ENCODE peak calls at places on chromosomes 7 and 10, in seven cellular contexts. V is CD8-positive, alpha-beta T cell; A is psoas muscle; N is AG04450; E is ascending aorta; K is effector memory CD4-positive, alpha-beta T cell; O is cardiac fibroblast. S is an unnamed sample.

GRCh38 chr7:36309716-36310115 is 79.9 kb upstream of the ANLN start:
- DNase-seq in E (no peak), K (no peak), N (no peak), O (no peak), V (no peak), A (no peak), S (no peak)

GRCh38 chr7:93569189-93569588 is 5.3 kb downstream of the CALCR start:
- DNase-seq in E (no peak), K (no peak), V (no peak), A (no peak), O (no peak), N (no peak), S (no peak)

GRCh38 chr7:111356941-111357340 is 205.4 kb downstream of the IMMP2L start:
- DNase-seq in V (no peak), N (no peak), E (no peak), A (no peak), K (no peak), O (no peak), S (no peak)

GRCh38 chr10:110361800-110362456 is 57.2 kb upstream of the SMNDC1 start:
- DNase-seq in N (no peak), E (no peak), O (no peak), K (no peak), V (no peak), A (no peak), S (no peak)

GRCh38 chr10:70277396-70278030 is 6.3 kb downstream of the NPFFR1 start:
- DNase-seq in O (no peak), N (no peak), A (no peak), V (no peak), E (no peak), K (no peak), S (no peak)

GRCh38 chr7:55522268-55522902 is 49.9 kb downstream of the VOPP1 start:
- DNase-seq in V (no peak), E (no peak), O (no peak), A (no peak), K (no peak), N (no peak), S (no peak)

GRCh38 chr10:124558901-124559321 is 97.3 kb downstream of the LHPP start:
- DNase-seq in N (no peak), V (no peak), K (no peak), E (no peak), O (no peak), A (peak), S (no peak)

GRCh38 chr7:681551-682307 is 44.8 kb upstream of the DNAAF5 start:
- DNase-seq in N (no peak), O (no peak), K (no peak), A (no peak), E (no peak), V (no peak), S (no peak)

GRCh38 chr7:91692800-91693199 is 187.7 kb downstream of the MTERF1 start:
- DNase-seq in N (no peak), K (no peak), E (no peak), V (no peak), O (peak), A (no peak), S (no peak)

GRCh38 chr7:102215706-102216105 is 71.0 kb upstream of the SH2B2 start:
- DNase-seq in N (no peak), V (no peak), E (no peak), O (no peak), K (no peak), A (no peak), S (no peak)
- H3K4me3 ChIP-seq in N (no peak), V (no peak), E (no peak), O (no peak), K (no peak), A (no peak), S (no peak)

GRCh38 chr10:93463723-93464511 is 18.2 kb downstream of the MYOF start:
- DNase-seq in O (peak), E (peak), K (no peak), A (peak), N (no peak), V (no peak), S (no peak)

GRCh38 chr10:93462371-93462770 is 19.8 kb downstream of the MYOF start:
- DNase-seq in K (no peak), V (no peak), A (no peak), N (no peak), O (no peak), E (no peak), S (no peak)

GRCh38 chr10:93461807-93462178 is 20.3 kb downstream of the MYOF start:
- DNase-seq in O (peak), N (no peak), V (no peak), E (no peak), K (no peak), A (no peak), S (peak)

GRCh38 chr10:93461124-93461806 is 20.9 kb downstream of the MYOF start:
- DNase-seq in N (no peak), V (no peak), E (no peak), K (no peak), O (peak), A (no peak), S (no peak)

DNA sequence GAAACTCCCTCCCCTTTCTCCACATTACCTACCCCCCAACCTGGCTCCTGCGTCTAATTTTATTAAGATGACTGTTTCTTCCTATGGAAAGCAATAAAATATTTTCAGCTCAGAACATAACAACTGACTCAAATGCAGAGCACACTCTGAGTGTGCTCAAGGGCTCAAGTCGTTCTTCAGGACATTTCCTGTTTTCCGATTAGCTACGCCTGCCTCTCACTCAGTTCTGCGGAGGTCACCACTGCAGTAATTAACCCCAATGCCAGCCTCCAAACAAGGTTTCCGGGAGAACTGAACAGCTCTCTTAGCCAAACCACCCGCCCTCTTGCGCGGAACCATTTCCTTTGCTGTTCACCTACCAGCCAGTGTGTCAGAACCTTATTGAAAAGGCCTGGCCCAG is 19.3 kb downstream of the MYOF start:
- DNase-seq in N (no peak), V (no peak), A (no peak), K (no peak), O (peak), E (peak), S (peak)
- H3K4me3 ChIP-seq in N (no peak), V (no peak), A (no peak), K (no peak), O (peak), E (no peak), S (no peak)

GRCh38 chr7:159030490-159031134 is 114.1 kb downstream of the VIPR2 start:
- DNase-seq in E (peak), A (peak), O (peak), N (no peak), K (no peak), V (no peak), S (peak)
- H3K4me3 ChIP-seq in E (peak), A (peak), O (peak), N (no peak), K (peak), V (no peak), S (peak)

GRCh38 chr7:117324940-117325339 is 2.1 kb upstream of the WNT2 start:
- DNase-seq in K (no peak), N (no peak), E (no peak), V (no peak), A (no peak), O (no peak), S (no peak)

GRCh38 chr7:117320523-117320922 is 2.3 kb downstream of the WNT2 start:
- DNase-seq in A (no peak), K (no peak), O (no peak), E (no peak), V (no peak), N (no peak), S (peak)

GRCh38 chr7:117323877-117324699 is 1.2 kb upstream of the WNT2 start:
- DNase-seq in K (no peak), O (peak), E (peak), V (no peak), A (peak), N (peak), S (peak)

GRCh38 chr7:117323585-117323876 is 673 bp upstream of the WNT2 start:
- DNase-seq in E (no peak), V (no peak), N (no peak), K (no peak), A (no peak), O (no peak), S (no peak)

DNA sequence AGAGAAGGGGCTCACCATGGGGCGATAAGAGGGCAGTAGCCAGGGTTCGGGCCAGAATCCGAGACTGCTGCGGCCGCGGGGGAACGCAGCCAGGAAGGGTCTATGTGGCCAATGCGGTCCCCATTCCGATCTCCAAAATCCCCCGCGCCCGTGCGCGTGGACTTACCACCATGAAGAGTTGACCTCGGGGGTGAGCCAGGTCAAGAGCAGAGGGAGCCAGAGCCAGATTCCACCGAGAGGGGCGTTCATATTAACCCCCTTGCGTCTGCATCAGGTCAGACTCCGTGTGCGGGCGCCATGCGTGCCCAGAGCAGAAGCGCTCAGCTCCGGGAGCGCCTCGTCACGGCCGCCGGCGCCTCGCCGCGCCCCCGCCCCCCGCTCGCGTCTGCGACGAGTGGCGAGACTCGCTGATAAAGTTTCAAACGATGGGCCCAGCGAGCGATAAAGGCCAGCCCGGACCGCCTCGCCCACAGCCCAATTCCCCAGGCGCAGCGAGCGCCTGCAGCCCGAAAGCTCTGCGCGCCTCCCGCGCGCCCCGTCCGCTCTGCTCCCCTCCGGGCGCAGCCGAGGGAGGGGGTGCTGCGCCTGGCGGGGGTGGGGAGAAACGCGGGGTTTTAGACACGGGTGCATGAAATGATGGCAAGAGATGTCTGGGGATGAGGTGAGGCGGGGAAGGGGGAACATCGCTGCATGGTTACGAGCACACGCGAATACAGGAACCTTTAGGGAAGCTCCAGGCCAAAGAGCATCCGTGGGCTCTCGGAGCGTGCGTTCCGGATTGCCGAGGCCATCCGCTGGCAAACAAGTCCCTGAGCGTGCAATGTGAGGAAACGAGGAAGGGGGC is at the start of gene WNT2:
- DNase-seq in O (peak), E (no peak), N (no peak), V (no peak), A (no peak), K (no peak), S (no peak)
- H3K4me3 ChIP-seq in O (peak), E (peak), N (peak), V (no peak), A (peak), K (no peak), S (peak)

GRCh38 chr10:44863344-44864041 is 47.6 kb upstream of the TMEM72 start:
- DNase-seq in O (no peak), E (peak), A (no peak), K (no peak), N (no peak), V (no peak), S (no peak)
- H3K4me3 ChIP-seq in O (no peak), E (no peak), A (no peak), K (peak), N (no peak), V (no peak), S (no peak)

GRCh38 chr10:126201603-126202002 is 186.7 kb downstream of the ADAM12 start:
- DNase-seq in E (no peak), K (no peak), A (no peak), V (no peak), O (no peak), N (no peak), S (no peak)
- H3K4me3 ChIP-seq in E (no peak), K (no peak), A (no peak), V (no peak), O (no peak), N (no peak), S (no peak)

GRCh38 chr10:61905837-61906236 is 4.3 kb downstream of the ARID5B start:
- DNase-seq in N (no peak), K (no peak), V (no peak), A (no peak), O (no peak), E (no peak), S (no peak)

GRCh38 chr10:61903184-61903990 is 1.9 kb downstream of the ARID5B start:
- DNase-seq in O (peak), K (peak), N (no peak), A (peak), E (peak), V (peak), S (peak)

GRCh38 chr10:61903991-61904350 is 2.5 kb downstream of the ARID5B start:
- DNase-seq in E (no peak), V (no peak), N (no peak), O (no peak), K (no peak), A (no peak), S (no peak)

GRCh38 chr10:61905446-61905725 is 3.9 kb downstream of the ARID5B start:
- DNase-seq in E (no peak), N (no peak), K (no peak), O (no peak), V (no peak), A (no peak), S (no peak)

DNA sequence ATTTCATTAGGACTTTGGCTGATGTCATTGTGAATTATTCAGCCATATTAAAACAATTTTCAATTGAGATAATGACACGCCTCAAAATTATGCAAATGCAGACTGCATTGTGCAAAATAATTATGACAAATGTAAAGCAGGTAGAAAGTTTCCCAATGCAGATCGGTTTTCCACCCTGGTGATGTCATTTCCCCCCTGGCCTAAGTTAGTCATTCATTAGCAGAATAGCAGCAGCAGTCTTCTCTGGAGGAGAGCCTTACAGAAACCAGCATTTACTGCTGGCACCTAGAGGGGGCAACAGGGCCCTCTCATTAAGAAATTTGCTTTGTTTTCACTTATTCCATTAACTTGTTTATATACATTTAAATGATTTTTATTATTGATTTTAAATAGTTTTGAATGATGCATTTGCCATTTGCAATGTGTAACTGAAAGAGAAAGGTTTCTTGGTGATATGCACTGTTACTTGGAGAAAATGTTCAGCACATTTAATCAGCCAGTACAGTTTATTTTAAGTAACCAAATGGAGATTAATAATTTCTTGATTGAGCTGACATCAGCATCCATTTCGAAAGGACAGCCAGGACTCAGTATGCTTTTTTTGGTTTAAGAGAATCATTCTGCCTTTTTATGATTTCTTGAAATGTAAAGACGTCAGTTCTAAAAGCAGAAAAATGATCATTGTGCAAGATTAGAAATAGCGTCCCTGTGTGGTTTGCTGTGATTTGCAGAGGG is 3.4 kb downstream of the ARID5B start:
- DNase-seq in A (no peak), K (peak), N (no peak), E (peak), V (peak), O (peak), S (peak)
- H3K4me3 ChIP-seq in A (peak), K (peak), N (peak), E (peak), V (no peak), O (peak), S (peak)

S was measured in MG63.